ENCODE peak calls at places on chromosomes 11 and 22, in six cellular contexts. One of them, this sample, is unnamed.

GRCh38 chr11:1792461-1792860 is 28.7 kb upstream of the CTSD start:
- DNase-seq in GM12892: no peak
- DNase-seq in IMR-90: no peak
- DNase-seq in A549: no peak
- DNase-seq in adrenal gland: no peak
- DNase-seq in body of pancreas: no peak
- DNase-seq in this sample: no peak

GRCh38 chr11:22920939-22921565 is 60.8 kb upstream of the CCDC179 start:
- DNase-seq in IMR-90: peak; percentile 76
- DNase-seq in GM12892: no peak
- DNase-seq in A549: peak; percentile 7
- DNase-seq in adrenal gland: peak; percentile 44
- DNase-seq in body of pancreas: peak; percentile 51
- DNase-seq in this sample: peak; percentile 15

GRCh38 chr11:45045692-45046471 is 95.2 kb upstream of the TP53I11 start:
- DNase-seq in GM12892: no peak
- DNase-seq in A549: peak; percentile 69
- DNase-seq in body of pancreas: peak; percentile 27
- DNase-seq in adrenal gland: peak; percentile 65
- DNase-seq in IMR-90: peak; percentile 50
- DNase-seq in this sample: no peak

GRCh38 chr11:6742260-6742659 is 29.5 kb downstream of the OR2AG2 start:
- DNase-seq in IMR-90: no peak
- DNase-seq in GM12892: no peak
- DNase-seq in A549: no peak
- DNase-seq in body of pancreas: no peak
- DNase-seq in adrenal gland: no peak
- DNase-seq in this sample: no peak

GRCh38 chr22:45334528-45334927 is 24.8 kb downstream of the FAM118A start:
- DNase-seq in IMR-90: no peak
- DNase-seq in body of pancreas: no peak
- DNase-seq in adrenal gland: no peak
- DNase-seq in GM12892: no peak
- DNase-seq in A549: no peak
- DNase-seq in this sample: no peak

GRCh38 chr11:1326435-1327063 is 17.1 kb upstream of the TOLLIP start:
- DNase-seq in adrenal gland: peak; percentile 50
- DNase-seq in GM12892: no peak
- DNase-seq in IMR-90: peak; percentile 73
- DNase-seq in body of pancreas: no peak
- DNase-seq in A549: no peak
- DNase-seq in this sample: no peak

GRCh38 chr22:39527481-39527961 is 5.0 kb downstream of the RPS19BP1 start:
- DNase-seq in GM12892: no peak
- DNase-seq in adrenal gland: peak; percentile 61
- DNase-seq in IMR-90: peak; percentile 27
- DNase-seq in A549: no peak
- DNase-seq in body of pancreas: no peak
- DNase-seq in this sample: no peak

GRCh38 chr22:48802576-48802975 is 1025.1 kb downstream of the BRD1 start:
- DNase-seq in adrenal gland: no peak
- DNase-seq in IMR-90: no peak
- DNase-seq in body of pancreas: no peak
- DNase-seq in A549: no peak
- DNase-seq in GM12892: no peak
- DNase-seq in this sample: no peak

GRCh38 chr11:91857194-91857593 is 367.4 kb upstream of the FAT3 start:
- DNase-seq in A549: no peak
- DNase-seq in IMR-90: no peak
- DNase-seq in adrenal gland: no peak
- DNase-seq in GM12892: no peak
- DNase-seq in body of pancreas: no peak
- DNase-seq in this sample: no peak

GRCh38 chr11:102202972-102203371 is 92.7 kb downstream of the YAP1 start:
- DNase-seq in body of pancreas: no peak
- DNase-seq in A549: no peak
- DNase-seq in adrenal gland: no peak
- DNase-seq in IMR-90: no peak
- DNase-seq in GM12892: no peak
- DNase-seq in this sample: no peak

GRCh38 chr22:38262051-38262795 is 10.6 kb downstream of the TMEM184B start:
- DNase-seq in body of pancreas: peak; percentile 71
- DNase-seq in A549: no peak
- DNase-seq in IMR-90: no peak
- DNase-seq in adrenal gland: peak; percentile 77
- DNase-seq in GM12892: peak; percentile 64
- DNase-seq in this sample: peak; percentile 62

GRCh38 chr11:17395554-17395961 is 7.1 kb upstream of the KCNJ11 start:
- DNase-seq in A549: no peak
- DNase-seq in body of pancreas: no peak
- DNase-seq in adrenal gland: no peak
- DNase-seq in IMR-90: no peak
- DNase-seq in GM12892: no peak
- DNase-seq in this sample: no peak

GRCh38 chr11:75465701-75466531 is 32.9 kb upstream of the KLHL35 start:
- DNase-seq in GM12892: no peak
- DNase-seq in body of pancreas: no peak
- DNase-seq in A549: no peak
- DNase-seq in adrenal gland: no peak
- DNase-seq in IMR-90: peak; percentile 52
- DNase-seq in this sample: no peak

GRCh38 chr11:133951484-133952198 is 5.1 kb downstream of the IGSF9B start:
- DNase-seq in adrenal gland: no peak
- DNase-seq in body of pancreas: no peak
- DNase-seq in GM12892: no peak
- DNase-seq in IMR-90: peak; percentile 4
- DNase-seq in A549: no peak
- DNase-seq in this sample: no peak

DNA sequence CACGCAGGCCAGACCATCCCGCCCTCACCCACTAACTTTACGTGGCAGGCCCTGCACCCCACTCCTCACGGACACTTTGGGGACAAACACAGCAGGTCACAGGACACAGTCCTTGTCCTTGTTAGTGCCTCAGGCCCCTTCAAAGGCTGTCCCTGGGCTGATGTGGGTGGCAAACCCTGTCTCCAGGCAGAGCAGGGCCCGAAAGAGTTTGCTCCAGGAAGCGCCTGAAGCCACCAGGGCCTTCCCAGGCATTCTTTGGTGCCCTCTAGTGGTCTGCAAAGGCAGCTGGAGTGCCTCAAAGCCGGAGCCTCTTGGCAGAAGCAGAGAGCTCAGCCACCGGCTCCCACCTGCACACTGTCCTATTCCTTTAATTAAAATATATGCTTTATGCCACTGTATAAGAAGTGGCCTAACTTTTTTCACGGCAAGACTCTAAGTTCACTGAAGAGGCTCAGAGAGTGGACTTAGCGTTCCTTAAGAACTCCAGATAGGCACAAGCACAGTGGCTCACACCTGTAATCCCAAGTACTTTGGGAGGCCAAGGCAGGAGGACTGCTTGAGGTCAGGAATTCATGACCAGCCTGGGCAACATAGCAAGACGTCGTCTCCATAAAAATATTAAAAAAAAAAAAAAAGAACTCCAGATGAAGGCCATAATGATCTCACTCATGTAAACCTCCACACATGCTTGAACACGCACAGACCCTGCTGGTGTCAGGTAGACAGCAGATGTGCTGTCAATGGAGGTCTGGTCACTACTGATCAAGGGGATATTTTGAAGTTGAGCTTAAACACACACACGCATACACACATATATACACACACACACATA is 11.1 kb downstream of the TXN2 start:
- DNase-seq in body of pancreas: peak; percentile 91
- DNase-seq in adrenal gland: peak; percentile 91
- DNase-seq in A549: peak; percentile 55
- DNase-seq in GM12892: peak; percentile 85
- DNase-seq in IMR-90: peak; percentile 89
- DNase-seq in this sample: peak; percentile 91
- TF ChIP-seq POLR2A in body of pancreas: no peak
- TF ChIP-seq POLR2A in adrenal gland: no peak
- TF ChIP-seq POLR2A in A549: no peak
- TF ChIP-seq POLR2A in GM12892: no peak
- TF ChIP-seq POLR2A in IMR-90: peak; percentile 68
- TF ChIP-seq POLR2A in this sample: no peak

DNA sequence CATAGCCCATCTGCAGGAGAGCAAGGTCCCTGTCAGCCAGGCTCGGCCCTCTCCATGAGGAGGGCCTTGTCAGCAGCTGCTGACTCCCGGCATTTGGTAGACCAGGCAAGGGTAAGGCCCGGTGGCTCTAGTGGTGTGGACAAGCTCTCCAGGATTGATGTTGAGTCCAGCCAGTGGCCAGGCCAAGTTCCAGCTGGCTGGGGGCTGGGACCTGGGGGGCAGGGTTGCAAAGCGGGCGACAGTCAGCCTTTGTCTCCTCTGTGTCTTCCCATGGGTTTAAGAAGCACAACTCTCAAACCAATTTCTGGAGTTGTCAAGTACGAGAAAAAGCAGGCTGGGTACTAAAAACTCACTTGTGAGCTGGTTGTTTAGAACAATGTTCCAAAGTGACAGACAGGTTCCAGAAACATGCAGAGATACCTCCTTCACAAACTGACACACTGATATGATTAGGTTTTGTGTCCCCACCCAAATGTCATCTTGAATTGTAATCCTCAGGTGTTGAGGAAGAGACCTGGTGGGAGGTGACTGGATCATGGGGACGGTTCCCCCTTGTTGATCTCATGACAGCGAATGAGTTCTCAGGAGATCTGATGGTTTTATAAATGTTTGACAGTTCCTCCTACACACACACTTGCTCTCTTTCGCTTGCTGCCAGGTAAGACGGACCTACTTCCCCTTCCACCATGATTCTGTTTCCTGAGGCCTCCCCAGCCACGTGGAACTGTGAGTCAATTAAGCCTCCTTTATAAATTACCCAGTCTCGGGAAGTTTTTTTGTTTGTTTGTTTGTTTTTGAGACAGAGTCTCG is 52.3 kb upstream of the SERPIND1 start:
- DNase-seq in body of pancreas: no peak
- DNase-seq in A549: no peak
- DNase-seq in adrenal gland: no peak
- DNase-seq in IMR-90: no peak
- DNase-seq in GM12892: no peak
- DNase-seq in this sample: no peak
- TF ChIP-seq POLR2A in body of pancreas: no peak
- TF ChIP-seq POLR2A in A549: no peak
- TF ChIP-seq POLR2A in adrenal gland: no peak
- TF ChIP-seq POLR2A in IMR-90: no peak
- TF ChIP-seq POLR2A in GM12892: no peak
- TF ChIP-seq POLR2A in this sample: no peak

GRCh38 chr11:65415499-65416340 is 6.9 kb upstream of the NEAT1 start:
- DNase-seq in GM12892: no peak
- DNase-seq in adrenal gland: no peak
- DNase-seq in body of pancreas: peak; percentile 13
- DNase-seq in A549: no peak
- DNase-seq in IMR-90: no peak
- DNase-seq in this sample: no peak

GRCh38 chr11:65417221-65417701 is 5.3 kb upstream of the NEAT1 start:
- DNase-seq in adrenal gland: peak; percentile 78
- DNase-seq in GM12892: no peak
- DNase-seq in body of pancreas: peak; percentile 61
- DNase-seq in IMR-90: no peak
- DNase-seq in A549: no peak
- DNase-seq in this sample: peak; percentile 50

GRCh38 chr11:65414776-65415498 is 7.7 kb upstream of the NEAT1 start:
- DNase-seq in GM12892: no peak
- DNase-seq in IMR-90: peak; percentile 39
- DNase-seq in adrenal gland: no peak
- DNase-seq in body of pancreas: peak; percentile 12
- DNase-seq in A549: no peak
- DNase-seq in this sample: no peak

GRCh38 chr11:65417702-65418430 is 4.7 kb upstream of the NEAT1 start:
- DNase-seq in IMR-90: peak; percentile 28
- DNase-seq in A549: no peak
- DNase-seq in body of pancreas: peak; percentile 59
- DNase-seq in adrenal gland: peak; percentile 57
- DNase-seq in GM12892: no peak
- DNase-seq in this sample: peak; percentile 77

DNA sequence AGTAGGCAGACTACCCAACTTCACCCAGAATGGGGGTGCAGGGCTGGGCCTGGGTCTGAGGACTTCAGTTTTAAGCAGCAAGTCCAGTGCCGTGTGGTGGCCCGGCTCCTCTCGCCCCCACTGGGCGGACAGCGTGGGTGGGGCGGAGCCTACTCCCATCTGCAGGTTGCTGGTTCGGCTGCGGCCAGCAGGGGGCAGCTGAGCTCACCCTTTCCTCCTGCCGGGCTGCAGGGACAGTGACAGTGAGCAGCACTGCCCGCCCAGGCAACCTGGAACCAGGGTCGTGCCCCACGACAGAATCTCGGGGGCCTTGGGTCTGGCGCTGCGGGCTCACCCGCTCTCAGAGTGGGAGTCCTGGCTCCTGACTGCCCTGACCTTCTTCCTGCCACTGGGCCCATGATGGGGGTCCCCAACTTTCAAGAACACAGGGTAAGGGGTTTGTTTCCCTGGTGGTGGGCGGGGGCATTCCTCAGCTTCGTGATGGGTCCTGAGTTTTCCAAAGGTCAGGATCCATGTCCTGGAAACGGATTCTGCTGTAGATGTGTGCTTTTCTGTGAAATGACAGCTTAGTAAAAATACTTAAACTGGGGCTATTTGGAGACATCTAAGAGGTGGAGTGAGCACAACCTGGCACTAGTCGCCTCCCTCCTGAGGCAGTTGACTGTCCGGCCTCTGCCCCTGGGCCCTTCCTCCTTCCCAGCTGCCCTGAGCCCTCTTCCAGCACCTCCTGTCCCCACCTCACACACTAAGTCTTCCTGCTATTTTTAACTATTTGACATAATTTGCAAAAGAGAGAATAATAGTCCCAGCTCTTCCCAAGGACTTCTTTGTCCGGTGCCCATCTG is 6.0 kb upstream of the NEAT1 start:
- DNase-seq in IMR-90: peak; percentile 71
- DNase-seq in A549: peak; percentile 96
- DNase-seq in body of pancreas: peak; percentile 92
- DNase-seq in GM12892: peak; percentile 93
- DNase-seq in adrenal gland: peak; percentile 96
- DNase-seq in this sample: peak; percentile 90
- TF ChIP-seq POLR2A in IMR-90: peak; percentile 63
- TF ChIP-seq POLR2A in A549: peak; percentile 28
- TF ChIP-seq POLR2A in body of pancreas: no peak
- TF ChIP-seq POLR2A in GM12892: peak; percentile 44
- TF ChIP-seq POLR2A in adrenal gland: peak; percentile 24
- TF ChIP-seq POLR2A in this sample: peak; percentile 56

GRCh38 chr22:19961201-19961580 is 19.6 kb upstream of the TXNRD2 start:
- DNase-seq in adrenal gland: no peak
- DNase-seq in A549: no peak
- DNase-seq in IMR-90: no peak
- DNase-seq in GM12892: no peak
- DNase-seq in body of pancreas: no peak
- DNase-seq in this sample: no peak

GRCh38 chr22:19958083-19959042 is 16.7 kb upstream of the TXNRD2 start:
- DNase-seq in adrenal gland: peak; percentile 67
- DNase-seq in IMR-90: peak; percentile 73
- DNase-seq in GM12892: no peak
- DNase-seq in A549: no peak
- DNase-seq in body of pancreas: peak; percentile 19
- DNase-seq in this sample: no peak

GRCh38 chr22:19959043-19959586 is 17.5 kb upstream of the TXNRD2 start:
- DNase-seq in body of pancreas: peak; percentile 80
- DNase-seq in IMR-90: peak; percentile 39
- DNase-seq in GM12892: peak; percentile 5
- DNase-seq in A549: no peak
- DNase-seq in adrenal gland: peak; percentile 96
- DNase-seq in this sample: peak; percentile 62

GRCh38 chr22:19960491-19961200 is 19.0 kb upstream of the TXNRD2 start:
- DNase-seq in A549: no peak
- DNase-seq in GM12892: no peak
- DNase-seq in IMR-90: no peak
- DNase-seq in adrenal gland: no peak
- DNase-seq in body of pancreas: no peak
- DNase-seq in this sample: no peak

GRCh38 chr22:19959587-19960490 is 18.2 kb upstream of the TXNRD2 start:
- DNase-seq in IMR-90: no peak
- DNase-seq in A549: no peak
- DNase-seq in adrenal gland: peak; percentile 57
- DNase-seq in GM12892: peak; percentile 2
- DNase-seq in body of pancreas: no peak
- DNase-seq in this sample: no peak
- TF ChIP-seq POLR2A in IMR-90: no peak
- TF ChIP-seq POLR2A in A549: no peak
- TF ChIP-seq POLR2A in adrenal gland: no peak
- TF ChIP-seq POLR2A in GM12892: no peak
- TF ChIP-seq POLR2A in body of pancreas: no peak
- TF ChIP-seq POLR2A in this sample: no peak

This sample was measured in erythroblast.